ENCODE peak calls at places on chromosome 2, in six cellular contexts. One of them, this sample, is unnamed.

GRCh38 chr2:71928734-71929481 is 218.8 kb downstream of the CYP26B1 start:
- DNase-seq in NCI-H2029: no peak
- DNase-seq in naive thymus-derived CD8-positive, alpha-beta T cell: no peak
- DNase-seq in stimulated activated CD4-positive, alpha-beta T cell treated with anti-CD3 and anti-CD28 coated beads, Interleukin-2, amount 100 ng/mL, for 4 hours: no peak
- DNase-seq in activated CD4-positive, alpha-beta T cell treated with anti-CD3 and anti-CD28 coated beads, Interleukin-2, amount 50 U/mL, for 48 hours: no peak
- DNase-seq in NCI-H2081: no peak
- DNase-seq in this sample: no peak

GRCh38 chr2:6999161-6999877 is 82.1 kb downstream of the RNF144A start:
- DNase-seq in NCI-H2029: no peak
- DNase-seq in naive thymus-derived CD8-positive, alpha-beta T cell: no peak
- DNase-seq in stimulated activated CD4-positive, alpha-beta T cell treated with anti-CD3 and anti-CD28 coated beads, Interleukin-2, amount 100 ng/mL, for 4 hours: no peak
- DNase-seq in activated CD4-positive, alpha-beta T cell treated with anti-CD3 and anti-CD28 coated beads, Interleukin-2, amount 50 U/mL, for 48 hours: no peak
- DNase-seq in NCI-H2081: no peak
- DNase-seq in this sample: no peak

GRCh38 chr2:63057249-63058148 is 6.9 kb downstream of the OTX1 start:
- DNase-seq in NCI-H2029: no peak
- DNase-seq in naive thymus-derived CD8-positive, alpha-beta T cell: no peak
- DNase-seq in stimulated activated CD4-positive, alpha-beta T cell treated with anti-CD3 and anti-CD28 coated beads, Interleukin-2, amount 100 ng/mL, for 4 hours: no peak
- DNase-seq in activated CD4-positive, alpha-beta T cell treated with anti-CD3 and anti-CD28 coated beads, Interleukin-2, amount 50 U/mL, for 48 hours: no peak
- DNase-seq in NCI-H2081: no peak
- DNase-seq in this sample: no peak

GRCh38 chr2:219460424-219460926 is 25.8 kb downstream of the SPEG start:
- DNase-seq in NCI-H2029: no peak
- DNase-seq in naive thymus-derived CD8-positive, alpha-beta T cell: no peak
- DNase-seq in stimulated activated CD4-positive, alpha-beta T cell treated with anti-CD3 and anti-CD28 coated beads, Interleukin-2, amount 100 ng/mL, for 4 hours: no peak
- DNase-seq in activated CD4-positive, alpha-beta T cell treated with anti-CD3 and anti-CD28 coated beads, Interleukin-2, amount 50 U/mL, for 48 hours: no peak
- DNase-seq in NCI-H2081: no peak
- DNase-seq in this sample: peak

GRCh38 chr2:96345403-96345802 is 9.8 kb downstream of the NCAPH start:
- DNase-seq in NCI-H2029: no peak
- DNase-seq in naive thymus-derived CD8-positive, alpha-beta T cell: no peak
- DNase-seq in stimulated activated CD4-positive, alpha-beta T cell treated with anti-CD3 and anti-CD28 coated beads, Interleukin-2, amount 100 ng/mL, for 4 hours: no peak
- DNase-seq in activated CD4-positive, alpha-beta T cell treated with anti-CD3 and anti-CD28 coated beads, Interleukin-2, amount 50 U/mL, for 48 hours: no peak
- DNase-seq in NCI-H2081: no peak
- DNase-seq in this sample: no peak

GRCh38 chr2:64442801-64443429 is 11.0 kb upstream of the LGALSL start:
- DNase-seq in NCI-H2029: no peak
- DNase-seq in naive thymus-derived CD8-positive, alpha-beta T cell: no peak
- DNase-seq in stimulated activated CD4-positive, alpha-beta T cell treated with anti-CD3 and anti-CD28 coated beads, Interleukin-2, amount 100 ng/mL, for 4 hours: no peak
- DNase-seq in activated CD4-positive, alpha-beta T cell treated with anti-CD3 and anti-CD28 coated beads, Interleukin-2, amount 50 U/mL, for 48 hours: no peak
- DNase-seq in NCI-H2081: no peak
- DNase-seq in this sample: no peak

GRCh38 chr2:46294185-46294836 is 2.9 kb upstream of the EPAS1 start:
- DNase-seq in NCI-H2029: no peak
- DNase-seq in naive thymus-derived CD8-positive, alpha-beta T cell: no peak
- DNase-seq in stimulated activated CD4-positive, alpha-beta T cell treated with anti-CD3 and anti-CD28 coated beads, Interleukin-2, amount 100 ng/mL, for 4 hours: no peak
- DNase-seq in activated CD4-positive, alpha-beta T cell treated with anti-CD3 and anti-CD28 coated beads, Interleukin-2, amount 50 U/mL, for 48 hours: peak
- DNase-seq in NCI-H2081: peak
- DNase-seq in this sample: no peak

GRCh38 chr2:226687641-226688253 is 111.9 kb downstream of the IRS1 start:
- DNase-seq in NCI-H2029: peak
- DNase-seq in naive thymus-derived CD8-positive, alpha-beta T cell: no peak
- DNase-seq in stimulated activated CD4-positive, alpha-beta T cell treated with anti-CD3 and anti-CD28 coated beads, Interleukin-2, amount 100 ng/mL, for 4 hours: no peak
- DNase-seq in activated CD4-positive, alpha-beta T cell treated with anti-CD3 and anti-CD28 coated beads, Interleukin-2, amount 50 U/mL, for 48 hours: no peak
- DNase-seq in NCI-H2081: no peak
- DNase-seq in this sample: no peak

GRCh38 chr2:193963472-193964119 is 1693.4 kb upstream of the SLC39A10 start:
- DNase-seq in NCI-H2029: peak
- DNase-seq in naive thymus-derived CD8-positive, alpha-beta T cell: no peak
- DNase-seq in stimulated activated CD4-positive, alpha-beta T cell treated with anti-CD3 and anti-CD28 coated beads, Interleukin-2, amount 100 ng/mL, for 4 hours: no peak
- DNase-seq in activated CD4-positive, alpha-beta T cell treated with anti-CD3 and anti-CD28 coated beads, Interleukin-2, amount 50 U/mL, for 48 hours: no peak
- DNase-seq in NCI-H2081: peak
- DNase-seq in this sample: no peak

GRCh38 chr2:25835906-25836305 is 42.4 kb downstream of the ASXL2 start:
- DNase-seq in NCI-H2029: no peak
- DNase-seq in naive thymus-derived CD8-positive, alpha-beta T cell: no peak
- DNase-seq in stimulated activated CD4-positive, alpha-beta T cell treated with anti-CD3 and anti-CD28 coated beads, Interleukin-2, amount 100 ng/mL, for 4 hours: no peak
- DNase-seq in activated CD4-positive, alpha-beta T cell treated with anti-CD3 and anti-CD28 coated beads, Interleukin-2, amount 50 U/mL, for 48 hours: no peak
- DNase-seq in NCI-H2081: no peak
- DNase-seq in this sample: no peak

GRCh38 chr2:148541792-148542191 is 102.8 kb upstream of the EPC2 start:
- DNase-seq in NCI-H2029: no peak
- DNase-seq in naive thymus-derived CD8-positive, alpha-beta T cell: no peak
- DNase-seq in stimulated activated CD4-positive, alpha-beta T cell treated with anti-CD3 and anti-CD28 coated beads, Interleukin-2, amount 100 ng/mL, for 4 hours: no peak
- DNase-seq in activated CD4-positive, alpha-beta T cell treated with anti-CD3 and anti-CD28 coated beads, Interleukin-2, amount 50 U/mL, for 48 hours: no peak
- DNase-seq in NCI-H2081: no peak
- DNase-seq in this sample: no peak

GRCh38 chr2:174877796-174878195 is 113.5 kb upstream of the CHRNA1 start:
- DNase-seq in NCI-H2029: no peak
- DNase-seq in naive thymus-derived CD8-positive, alpha-beta T cell: no peak
- DNase-seq in stimulated activated CD4-positive, alpha-beta T cell treated with anti-CD3 and anti-CD28 coated beads, Interleukin-2, amount 100 ng/mL, for 4 hours: no peak
- DNase-seq in activated CD4-positive, alpha-beta T cell treated with anti-CD3 and anti-CD28 coated beads, Interleukin-2, amount 50 U/mL, for 48 hours: no peak
- DNase-seq in NCI-H2081: no peak
- DNase-seq in this sample: no peak

GRCh38 chr2:134465228-134465627 is 211.4 kb downstream of the MGAT5 start:
- DNase-seq in NCI-H2029: no peak
- DNase-seq in naive thymus-derived CD8-positive, alpha-beta T cell: no peak
- DNase-seq in stimulated activated CD4-positive, alpha-beta T cell treated with anti-CD3 and anti-CD28 coated beads, Interleukin-2, amount 100 ng/mL, for 4 hours: no peak
- DNase-seq in activated CD4-positive, alpha-beta T cell treated with anti-CD3 and anti-CD28 coated beads, Interleukin-2, amount 50 U/mL, for 48 hours: no peak
- DNase-seq in NCI-H2081: no peak
- DNase-seq in this sample: no peak

GRCh38 chr2:55051026-55051866 is 995 bp upstream of the RTN4 start:
- DNase-seq in NCI-H2029: peak
- DNase-seq in naive thymus-derived CD8-positive, alpha-beta T cell: no peak
- DNase-seq in stimulated activated CD4-positive, alpha-beta T cell treated with anti-CD3 and anti-CD28 coated beads, Interleukin-2, amount 100 ng/mL, for 4 hours: no peak
- DNase-seq in activated CD4-positive, alpha-beta T cell treated with anti-CD3 and anti-CD28 coated beads, Interleukin-2, amount 50 U/mL, for 48 hours: peak
- DNase-seq in NCI-H2081: peak
- DNase-seq in this sample: peak

GRCh38 chr2:64404002-64404731 is 49.8 kb upstream of the LGALSL start:
- DNase-seq in NCI-H2029: peak
- DNase-seq in naive thymus-derived CD8-positive, alpha-beta T cell: no peak
- DNase-seq in stimulated activated CD4-positive, alpha-beta T cell treated with anti-CD3 and anti-CD28 coated beads, Interleukin-2, amount 100 ng/mL, for 4 hours: no peak
- DNase-seq in activated CD4-positive, alpha-beta T cell treated with anti-CD3 and anti-CD28 coated beads, Interleukin-2, amount 50 U/mL, for 48 hours: no peak
- DNase-seq in NCI-H2081: peak
- DNase-seq in this sample: no peak

GRCh38 chr2:41853427-41854191 is 194.2 kb upstream of the PKDCC start:
- DNase-seq in NCI-H2029: peak
- DNase-seq in naive thymus-derived CD8-positive, alpha-beta T cell: no peak
- DNase-seq in stimulated activated CD4-positive, alpha-beta T cell treated with anti-CD3 and anti-CD28 coated beads, Interleukin-2, amount 100 ng/mL, for 4 hours: no peak
- DNase-seq in activated CD4-positive, alpha-beta T cell treated with anti-CD3 and anti-CD28 coated beads, Interleukin-2, amount 50 U/mL, for 48 hours: no peak
- DNase-seq in NCI-H2081: peak
- DNase-seq in this sample: peak

GRCh38 chr2:47950340-47951280 is 44.3 kb upstream of the FBXO11 start:
- DNase-seq in NCI-H2029: no peak
- DNase-seq in naive thymus-derived CD8-positive, alpha-beta T cell: no peak
- DNase-seq in stimulated activated CD4-positive, alpha-beta T cell treated with anti-CD3 and anti-CD28 coated beads, Interleukin-2, amount 100 ng/mL, for 4 hours: no peak
- DNase-seq in activated CD4-positive, alpha-beta T cell treated with anti-CD3 and anti-CD28 coated beads, Interleukin-2, amount 50 U/mL, for 48 hours: no peak
- DNase-seq in NCI-H2081: no peak
- DNase-seq in this sample: peak

GRCh38 chr2:126994340-126994777 is 95.7 kb downstream of the TEX51 start:
- DNase-seq in NCI-H2029: no peak
- DNase-seq in naive thymus-derived CD8-positive, alpha-beta T cell: no peak
- DNase-seq in stimulated activated CD4-positive, alpha-beta T cell treated with anti-CD3 and anti-CD28 coated beads, Interleukin-2, amount 100 ng/mL, for 4 hours: no peak
- DNase-seq in activated CD4-positive, alpha-beta T cell treated with anti-CD3 and anti-CD28 coated beads, Interleukin-2, amount 50 U/mL, for 48 hours: no peak
- DNase-seq in NCI-H2081: no peak
- DNase-seq in this sample: no peak

GRCh38 chr2:199977984-199978415 is 22.6 kb downstream of the MAIP1 start:
- DNase-seq in NCI-H2029: no peak
- DNase-seq in naive thymus-derived CD8-positive, alpha-beta T cell: no peak
- DNase-seq in stimulated activated CD4-positive, alpha-beta T cell treated with anti-CD3 and anti-CD28 coated beads, Interleukin-2, amount 100 ng/mL, for 4 hours: no peak
- DNase-seq in activated CD4-positive, alpha-beta T cell treated with anti-CD3 and anti-CD28 coated beads, Interleukin-2, amount 50 U/mL, for 48 hours: peak
- DNase-seq in NCI-H2081: no peak
- DNase-seq in this sample: peak

GRCh38 chr2:156918410-156918809 is 339.1 kb upstream of the GALNT5 start:
- DNase-seq in NCI-H2029: no peak
- DNase-seq in naive thymus-derived CD8-positive, alpha-beta T cell: no peak
- DNase-seq in stimulated activated CD4-positive, alpha-beta T cell treated with anti-CD3 and anti-CD28 coated beads, Interleukin-2, amount 100 ng/mL, for 4 hours: no peak
- DNase-seq in activated CD4-positive, alpha-beta T cell treated with anti-CD3 and anti-CD28 coated beads, Interleukin-2, amount 50 U/mL, for 48 hours: no peak
- DNase-seq in NCI-H2081: no peak
- DNase-seq in this sample: no peak

GRCh38 chr2:237235383-237236095 is 149.8 kb downstream of the COPS8 start:
- DNase-seq in NCI-H2029: no peak
- DNase-seq in naive thymus-derived CD8-positive, alpha-beta T cell: no peak
- DNase-seq in stimulated activated CD4-positive, alpha-beta T cell treated with anti-CD3 and anti-CD28 coated beads, Interleukin-2, amount 100 ng/mL, for 4 hours: no peak
- DNase-seq in activated CD4-positive, alpha-beta T cell treated with anti-CD3 and anti-CD28 coated beads, Interleukin-2, amount 50 U/mL, for 48 hours: no peak
- DNase-seq in NCI-H2081: no peak
- DNase-seq in this sample: peak

GRCh38 chr2:111662771-111663470 is 221.1 kb downstream of the ANAPC1 start:
- DNase-seq in NCI-H2029: no peak
- DNase-seq in naive thymus-derived CD8-positive, alpha-beta T cell: no peak
- DNase-seq in stimulated activated CD4-positive, alpha-beta T cell treated with anti-CD3 and anti-CD28 coated beads, Interleukin-2, amount 100 ng/mL, for 4 hours: no peak
- DNase-seq in activated CD4-positive, alpha-beta T cell treated with anti-CD3 and anti-CD28 coated beads, Interleukin-2, amount 50 U/mL, for 48 hours: peak
- DNase-seq in NCI-H2081: no peak
- DNase-seq in this sample: no peak

GRCh38 chr2:198098918-198099317 is 294.5 kb downstream of the PLCL1 start:
- DNase-seq in NCI-H2029: no peak
- DNase-seq in naive thymus-derived CD8-positive, alpha-beta T cell: no peak
- DNase-seq in stimulated activated CD4-positive, alpha-beta T cell treated with anti-CD3 and anti-CD28 coated beads, Interleukin-2, amount 100 ng/mL, for 4 hours: no peak
- DNase-seq in activated CD4-positive, alpha-beta T cell treated with anti-CD3 and anti-CD28 coated beads, Interleukin-2, amount 50 U/mL, for 48 hours: no peak
- DNase-seq in NCI-H2081: no peak
- DNase-seq in this sample: no peak

GRCh38 chr2:102806250-102806837 is 44.5 kb downstream of the TMEM182 start:
- DNase-seq in NCI-H2029: no peak
- DNase-seq in naive thymus-derived CD8-positive, alpha-beta T cell: peak
- DNase-seq in stimulated activated CD4-positive, alpha-beta T cell treated with anti-CD3 and anti-CD28 coated beads, Interleukin-2, amount 100 ng/mL, for 4 hours: peak
- DNase-seq in activated CD4-positive, alpha-beta T cell treated with anti-CD3 and anti-CD28 coated beads, Interleukin-2, amount 50 U/mL, for 48 hours: peak
- DNase-seq in NCI-H2081: peak
- DNase-seq in this sample: peak

GRCh38 chr2:56224316-56224715 is 40.5 kb downstream of the CCDC85A start:
- DNase-seq in NCI-H2029: peak
- DNase-seq in naive thymus-derived CD8-positive, alpha-beta T cell: no peak
- DNase-seq in stimulated activated CD4-positive, alpha-beta T cell treated with anti-CD3 and anti-CD28 coated beads, Interleukin-2, amount 100 ng/mL, for 4 hours: no peak
- DNase-seq in activated CD4-positive, alpha-beta T cell treated with anti-CD3 and anti-CD28 coated beads, Interleukin-2, amount 50 U/mL, for 48 hours: no peak
- DNase-seq in NCI-H2081: no peak
- DNase-seq in this sample: no peak

GRCh38 chr2:32591669-32592463 is 36.0 kb upstream of the TTC27 start:
- DNase-seq in NCI-H2029: no peak
- DNase-seq in naive thymus-derived CD8-positive, alpha-beta T cell: peak
- DNase-seq in stimulated activated CD4-positive, alpha-beta T cell treated with anti-CD3 and anti-CD28 coated beads, Interleukin-2, amount 100 ng/mL, for 4 hours: no peak
- DNase-seq in activated CD4-positive, alpha-beta T cell treated with anti-CD3 and anti-CD28 coated beads, Interleukin-2, amount 50 U/mL, for 48 hours: no peak
- DNase-seq in NCI-H2081: no peak
- DNase-seq in this sample: no peak

GRCh38 chr2:166092889-166093288 is 34.9 kb downstream of the SCN1A start:
- DNase-seq in NCI-H2029: no peak
- DNase-seq in naive thymus-derived CD8-positive, alpha-beta T cell: no peak
- DNase-seq in stimulated activated CD4-positive, alpha-beta T cell treated with anti-CD3 and anti-CD28 coated beads, Interleukin-2, amount 100 ng/mL, for 4 hours: no peak
- DNase-seq in activated CD4-positive, alpha-beta T cell treated with anti-CD3 and anti-CD28 coated beads, Interleukin-2, amount 50 U/mL, for 48 hours: no peak
- DNase-seq in NCI-H2081: no peak
- DNase-seq in this sample: no peak

GRCh38 chr2:232230557-232230956 is 148.0 kb upstream of the ALPP start:
- DNase-seq in NCI-H2029: no peak
- DNase-seq in naive thymus-derived CD8-positive, alpha-beta T cell: no peak
- DNase-seq in stimulated activated CD4-positive, alpha-beta T cell treated with anti-CD3 and anti-CD28 coated beads, Interleukin-2, amount 100 ng/mL, for 4 hours: no peak
- DNase-seq in activated CD4-positive, alpha-beta T cell treated with anti-CD3 and anti-CD28 coated beads, Interleukin-2, amount 50 U/mL, for 48 hours: peak
- DNase-seq in NCI-H2081: no peak
- DNase-seq in this sample: peak